ENCODE peak calls at places on chromosome 5, in five cellular contexts. C is sigmoid colon, N is body of pancreas, M is PC-3, H is heart right ventricle. T is an unnamed sample.

GRCh38 chr5:31587546-31587945 is 51.4 kb upstream of the PDZD2 start:
- DNase-seq in N (no peak), C (no peak), H (no peak), M (no peak), T (no peak)

GRCh38 chr5:17897776-17898175 is 263.5 kb downstream of the TAF11L14 start:
- DNase-seq in H (no peak), M (no peak), C (no peak), N (no peak), T (peak; percentile 82)

GRCh38 chr5:9681706-9682105 is 51.6 kb upstream of the TAS2R1 start:
- DNase-seq in H (no peak), C (no peak), M (no peak), N (no peak), T (no peak)

GRCh38 chr5:108749130-108749861 is 1.6 kb downstream of the FER start:
- DNase-seq in M (no peak), C (peak; percentile 91), N (no peak), H (no peak), T (peak; percentile 56)

GRCh38 chr5:40386293-40386692 is 293.4 kb upstream of the PTGER4 start:
- DNase-seq in M (peak; percentile 43), C (no peak), N (no peak), H (no peak), T (no peak)

GRCh38 chr5:171484460-171484899 is 65.0 kb downstream of the FGF18 start:
- DNase-seq in C (no peak), N (peak; percentile 43), M (peak; percentile 50), H (no peak), T (peak; percentile 58)

GRCh38 chr5:6849569-6849968 is 136.3 kb downstream of the TENT4A start:
- DNase-seq in H (no peak), C (no peak), M (no peak), N (no peak), T (peak; percentile 19)

GRCh38 chr5:107028938-107029337 is 641.8 kb downstream of the EFNA5 start:
- DNase-seq in H (no peak), M (no peak), N (no peak), C (no peak), T (no peak)

GRCh38 chr5:149099920-149100319 is 37.1 kb upstream of the SH3TC2 start:
- DNase-seq in M (no peak), N (no peak), H (no peak), C (no peak), T (no peak)

GRCh38 chr5:69416699-69417098 is 1.8 kb downstream of the MARVELD2 start:
- DNase-seq in M (no peak), H (no peak), C (no peak), N (no peak), T (no peak)

GRCh38 chr5:151275803-151276202 is 22.8 kb downstream of the GM2A start:
- DNase-seq in C (no peak), M (no peak), N (no peak), H (no peak), T (no peak)

GRCh38 chr5:83450183-83450839 is 21.2 kb upstream of the VCAN start:
- DNase-seq in M (peak; percentile 81), C (no peak), N (no peak), H (no peak), T (peak; percentile 39)

GRCh38 chr5:172395483-172395882 is 58.8 kb downstream of the SH3PXD2B start:
- DNase-seq in C (no peak), N (no peak), H (no peak), M (no peak), T (no peak)

GRCh38 chr5:36305571-36306326 is 4.0 kb upstream of the RANBP3L start:
- DNase-seq in M (peak; percentile 63), C (peak; percentile 66), H (peak; percentile 44), N (peak; percentile 57), T (peak; percentile 65)

GRCh38 chr5:110956280-110956912 is 115.1 kb upstream of the TSLP start:
- DNase-seq in M (no peak), H (no peak), C (no peak), N (no peak), T (no peak)

GRCh38 chr5:126777257-126777973 is 479 bp downstream of the LMNB1 start:
- DNase-seq in N (peak; percentile 72), C (peak; percentile 70), H (peak; percentile 47), M (peak; percentile 52), T (peak; percentile 64)

GRCh38 chr5:139383275-139383992 is at the start of gene SLC23A1:
- DNase-seq in H (no peak), N (peak; percentile 68), M (no peak), C (no peak), T (peak; percentile 54)

GRCh38 chr5:139383993-139384590 is 995 bp upstream of the SLC23A1 start:
- DNase-seq in N (no peak), M (no peak), H (no peak), C (no peak), T (no peak)

GRCh38 chr5:139384591-139385051 is 1.5 kb upstream of the SLC23A1 start:
- DNase-seq in C (no peak), H (no peak), M (no peak), N (no peak), T (no peak)

GRCh38 chr5:139386039-139386438 is 2.9 kb upstream of the SLC23A1 start:
- DNase-seq in C (no peak), N (no peak), M (no peak), H (no peak), T (peak; percentile 97)

DNA sequence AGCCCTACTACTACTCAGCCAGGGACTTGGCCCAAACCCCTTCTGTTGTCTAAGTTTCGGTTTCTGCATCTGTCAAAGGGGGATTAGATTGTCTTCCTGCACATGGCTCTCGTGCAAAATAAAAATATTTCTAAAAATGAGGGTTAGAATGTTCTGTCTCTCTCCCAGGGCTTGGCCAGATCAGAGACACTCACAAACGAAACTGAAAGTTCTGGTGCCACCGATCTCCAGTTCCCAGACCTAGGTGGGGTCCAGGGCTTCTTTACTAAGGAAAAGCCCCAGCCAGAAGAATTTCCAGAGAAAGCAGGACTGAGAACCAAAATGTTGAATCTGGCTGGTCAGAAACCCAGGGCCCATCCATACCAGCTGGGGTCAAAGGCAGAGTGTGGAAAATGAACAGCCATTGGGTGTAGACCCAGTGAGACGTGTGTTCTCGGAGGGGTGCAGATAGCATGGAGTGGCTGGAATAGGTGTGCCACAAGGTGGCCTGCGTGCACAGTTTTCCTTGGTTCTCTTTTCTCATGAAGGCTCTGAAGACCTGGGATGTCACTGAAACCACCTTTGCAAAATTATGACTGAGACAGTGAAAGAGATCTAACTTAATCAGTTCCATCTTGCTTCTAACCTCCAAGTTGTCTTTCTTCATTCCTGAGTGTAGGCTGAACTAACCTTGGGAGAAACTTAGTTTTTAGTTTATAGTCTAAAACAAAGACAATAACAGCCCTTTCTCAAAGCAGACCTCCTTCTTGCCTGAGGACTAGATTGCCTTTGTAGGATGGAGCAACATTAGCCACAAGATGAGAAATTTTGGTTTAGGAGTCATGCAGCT is 2.2 kb upstream of the SLC23A1 start:
- DNase-seq in N (peak; percentile 42), C (no peak), M (no peak), H (no peak), T (no peak)
- TF ChIP-seq CTCF in N (no peak), C (no peak), M (peak; percentile 34), H (peak; percentile 18), T (no peak)

GRCh38 chr5:116487045-116487444 is 87.6 kb downstream of the SEMA6A start:
- DNase-seq in C (no peak), N (no peak), M (no peak), H (no peak), T (no peak)
- TF ChIP-seq CTCF in C (no peak), N (no peak), M (no peak), H (no peak), T (no peak)

GRCh38 chr5:60382761-60383160 is 317.2 kb downstream of the DEPDC1B start:
- DNase-seq in N (peak; percentile 25), H (no peak), C (no peak), M (peak; percentile 34), T (peak; percentile 35)
- TF ChIP-seq CTCF in N (peak; percentile 10), H (no peak), C (peak; percentile 34), M (peak; percentile 61), T (peak; percentile 34)

GRCh38 chr5:153496835-153497234 is 6.4 kb downstream of the GRIA1 start:
- DNase-seq in M (peak; percentile 57), H (no peak), N (no peak), C (no peak), T (peak; percentile 75)
- TF ChIP-seq CTCF in M (peak; percentile 81), H (peak; percentile 57), N (no peak), C (peak; percentile 26), T (peak; percentile 97)